ENCODE peak calls at places on chromosome 16, in eight cellular contexts. V is endodermal cell; T is prostate gland; B is NCI-H1105; N is T-cell; O is retinal pigment epithelial cell; Z is activated gamma-delta T cell treated with anti-CD3 and anti-CD28 coated beads, Interleukin-2, amount 50 U/mL, for 16 hours; Q is kidney glomerular epithelial cell. S is an unnamed sample.
A peak's percentile ranks its signal among the peaks of the same experiment; 100 is the strongest.

GRCh38 chr16:71524566-71525553 is 1.4 kb upstream of the CHST4 start:
- DNase-seq in V (peak; percentile 54), T (no peak), B (no peak), N (no peak), O (no peak), Z (no peak), Q (no peak), S (no peak)

GRCh38 chr16:30736995-30737793 is 11.0 kb upstream of the PHKG2 start:
- DNase-seq in V (no peak), T (no peak), B (no peak), N (no peak), O (no peak), Z (no peak), Q (no peak), S (no peak)

GRCh38 chr16:19997264-19997663 is 76.4 kb downstream of the GPR139 start:
- DNase-seq in V (no peak), T (no peak), B (peak; percentile 63), N (no peak), O (no peak), Z (no peak), Q (no peak), S (no peak)

GRCh38 chr16:75116081-75116910 is at the start of gene LDHD:
- DNase-seq in V (peak; percentile 82), T (peak; percentile 80), B (no peak), N (no peak), O (no peak), Z (no peak), Q (peak; percentile 10), S (peak; percentile 92)

GRCh38 chr16:4272114-4272954 is 489 bp downstream of the TFAP4 start:
- DNase-seq in V (peak; percentile 84), T (peak; percentile 43), B (no peak), N (no peak), O (no peak), Z (peak; percentile 13), Q (no peak), S (peak; percentile 48)

GRCh38 chr16:30526137-30526822 is at the start of gene ZNF768:
- DNase-seq in V (peak; percentile 87), T (no peak), B (no peak), N (peak; percentile 19), O (no peak), Z (peak; percentile 20), Q (no peak), S (peak; percentile 85)

GRCh38 chr16:68450741-68451140 is 2.4 kb upstream of the SMPD3 start:
- DNase-seq in V (no peak), T (no peak), B (no peak), N (no peak), O (no peak), Z (no peak), Q (peak; percentile 3), S (peak; percentile 31)

GRCh38 chr16:15598648-15599190 is 44.2 kb downstream of the MARF1 start:
- DNase-seq in V (no peak), T (no peak), B (no peak), N (no peak), O (no peak), Z (no peak), Q (no peak), S (no peak)

GRCh38 chr16:30694926-30695678 is 3.9 kb upstream of the SRCAP start:
- DNase-seq in V (no peak), T (no peak), B (no peak), N (no peak), O (no peak), Z (no peak), Q (no peak), S (no peak)

GRCh38 chr16:10965440-10966039 is 21.2 kb downstream of the CLEC16A start:
- DNase-seq in V (no peak), T (no peak), B (no peak), N (no peak), O (no peak), Z (no peak), Q (no peak), S (no peak)

GRCh38 chr16:3881499-3881995 is 1.0 kb upstream of the CREBBP start:
- DNase-seq in V (peak; percentile 68), T (no peak), B (no peak), N (no peak), O (no peak), Z (no peak), Q (no peak), S (no peak)

GRCh38 chr16:47888142-47888541 is 267.7 kb downstream of the ABCC12 start:
- DNase-seq in V (peak; percentile 82), T (no peak), B (no peak), N (no peak), O (peak; percentile 61), Z (no peak), Q (peak; percentile 57), S (peak; percentile 34)

GRCh38 chr16:72961863-72962262 is 86.1 kb downstream of the ZFHX3 start:
- DNase-seq in V (peak; percentile 55), T (no peak), B (no peak), N (no peak), O (no peak), Z (no peak), Q (no peak), S (no peak)

GRCh38 chr16:10880609-10881452 is 3.8 kb downstream of the CIITA start:
- DNase-seq in V (no peak), T (no peak), B (no peak), N (no peak), O (no peak), Z (no peak), Q (no peak), S (no peak)

GRCh38 chr16:27703545-27703944 is 153.6 kb downstream of the KATNIP start:
- DNase-seq in V (no peak), T (no peak), B (no peak), N (no peak), O (no peak), Z (no peak), Q (no peak), S (peak; percentile 42)

GRCh38 chr16:48511071-48511540 is 98.9 kb downstream of the N4BP1 start:
- DNase-seq in V (no peak), T (no peak), B (no peak), N (no peak), O (peak; percentile 96), Z (no peak), Q (no peak), S (peak; percentile 86)

GRCh38 chr16:497258-497657 is 30.3 kb upstream of the CAPN15 start:
- DNase-seq in V (no peak), T (no peak), B (no peak), N (no peak), O (no peak), Z (no peak), Q (no peak), S (no peak)

GRCh38 chr16:3960049-3960809 is 79.7 kb upstream of the CREBBP start:
- DNase-seq in V (no peak), T (no peak), B (no peak), N (no peak), O (no peak), Z (no peak), Q (peak; percentile 50), S (peak; percentile 50)

GRCh38 chr16:56122251-56122650 is 69.0 kb upstream of the GNAO1 start:
- DNase-seq in V (no peak), T (no peak), B (no peak), N (no peak), O (no peak), Z (no peak), Q (no peak), S (no peak)

GRCh38 chr16:30805370-30806169 is 18.6 kb upstream of the ZNF629 start:
- DNase-seq in V (peak; percentile 91), T (peak; percentile 83), B (peak; percentile 76), N (peak; percentile 62), O (peak; percentile 36), Z (peak; percentile 45), Q (peak; percentile 74), S (peak; percentile 96)

GRCh38 chr16:87706278-87707000 is 59.3 kb downstream of the KLHDC4 start:
- DNase-seq in V (peak; percentile 67), T (no peak), B (no peak), N (no peak), O (no peak), Z (no peak), Q (no peak), S (no peak)

S was measured in AG20443.